ENCODE peak calls at places on chromosomes 5 and 9, in four cellular contexts. K, S, E and Y are unnamed samples.

GRCh38 chr5:145362261-145362660 is 472.9 kb downstream of the PRELID2 start:
- DNase-seq in S (no peak), K (peak), E (peak), Y (peak)

GRCh38 chr5:143065185-143065584 is 295.0 kb downstream of the ARHGAP26 start:
- DNase-seq in K (peak), S (peak), E (no peak), Y (peak)

GRCh38 chr5:39599721-39600431 is 175.1 kb upstream of the DAB2 start:
- DNase-seq in E (no peak), S (no peak), K (peak), Y (peak)

GRCh38 chr9:107213561-107214028 is 69.5 kb upstream of the RAD23B start:
- DNase-seq in K (peak), S (no peak), E (peak), Y (peak)

GRCh38 chr5:157744055-157745011 is 821 bp downstream of the LSM11 start:
- DNase-seq in K (no peak), S (no peak), E (no peak), Y (peak)

GRCh38 chr5:135955525-135955924 is 742 bp upstream of the LECT2 start:
- DNase-seq in S (no peak), K (no peak), E (no peak), Y (no peak)

GRCh38 chr9:130530932-130531331 is 48.4 kb upstream of the FUBP3 start:
- DNase-seq in K (peak), E (no peak), S (no peak), Y (no peak)

GRCh38 chr5:98042521-98042920 is 730.9 kb upstream of the RGMB start:
- DNase-seq in E (no peak), S (no peak), K (no peak), Y (no peak)

GRCh38 chr9:91751922-91752321 is 198.1 kb downstream of the ROR2 start:
- DNase-seq in S (no peak), E (peak), K (peak), Y (peak)

GRCh38 chr5:95727764-95728191 is 3.4 kb upstream of the RHOBTB3 start:
- DNase-seq in K (peak), S (no peak), E (no peak), Y (no peak)

GRCh38 chr5:40799248-40799647 is 1.1 kb upstream of the PRKAA1 start:
- DNase-seq in E (no peak), S (no peak), K (peak), Y (no peak)

GRCh38 chr5:138528208-138528607 is 14.8 kb downstream of the ETF1 start:
- DNase-seq in K (no peak), E (no peak), S (no peak), Y (no peak)

GRCh38 chr5:175654346-175654745 is 3.5 kb upstream of the HRH2 start:
- DNase-seq in K (no peak), E (no peak), S (no peak), Y (no peak)

GRCh38 chr5:15234366-15234765 is 265.6 kb upstream of the FBXL7 start:
- DNase-seq in E (no peak), S (no peak), K (no peak), Y (peak)

GRCh38 chr5:91293131-91293530 is 90.0 kb downstream of the ARRDC3 start:
- DNase-seq in E (no peak), S (no peak), K (peak), Y (peak)

GRCh38 chr9:89815061-89815902 is 210.5 kb downstream of the GADD45G start:
- DNase-seq in E (no peak), S (peak), K (no peak), Y (no peak)
- TF ChIP-seq CTCF in E (no peak), S (no peak), K (no peak), Y (no peak)

GRCh38 chr9:30775236-30775635 is 1609.2 kb upstream of the ACO1 start:
- DNase-seq in E (no peak), S (no peak), K (no peak), Y (no peak)

GRCh38 chr9:30773427-30773826 is 1611.0 kb upstream of the ACO1 start:
- DNase-seq in S (no peak), K (no peak), E (no peak), Y (no peak)

GRCh38 chr9:30771278-30771677 is 1613.2 kb upstream of the ACO1 start:
- DNase-seq in K (no peak), E (no peak), S (no peak), Y (no peak)

GRCh38 chr9:30774326-30774725 is 1610.1 kb upstream of the ACO1 start:
- DNase-seq in S (no peak), E (no peak), K (no peak), Y (no peak)
- TF ChIP-seq CTCF in S (no peak), E (no peak), K (no peak), Y (no peak)

DNA sequence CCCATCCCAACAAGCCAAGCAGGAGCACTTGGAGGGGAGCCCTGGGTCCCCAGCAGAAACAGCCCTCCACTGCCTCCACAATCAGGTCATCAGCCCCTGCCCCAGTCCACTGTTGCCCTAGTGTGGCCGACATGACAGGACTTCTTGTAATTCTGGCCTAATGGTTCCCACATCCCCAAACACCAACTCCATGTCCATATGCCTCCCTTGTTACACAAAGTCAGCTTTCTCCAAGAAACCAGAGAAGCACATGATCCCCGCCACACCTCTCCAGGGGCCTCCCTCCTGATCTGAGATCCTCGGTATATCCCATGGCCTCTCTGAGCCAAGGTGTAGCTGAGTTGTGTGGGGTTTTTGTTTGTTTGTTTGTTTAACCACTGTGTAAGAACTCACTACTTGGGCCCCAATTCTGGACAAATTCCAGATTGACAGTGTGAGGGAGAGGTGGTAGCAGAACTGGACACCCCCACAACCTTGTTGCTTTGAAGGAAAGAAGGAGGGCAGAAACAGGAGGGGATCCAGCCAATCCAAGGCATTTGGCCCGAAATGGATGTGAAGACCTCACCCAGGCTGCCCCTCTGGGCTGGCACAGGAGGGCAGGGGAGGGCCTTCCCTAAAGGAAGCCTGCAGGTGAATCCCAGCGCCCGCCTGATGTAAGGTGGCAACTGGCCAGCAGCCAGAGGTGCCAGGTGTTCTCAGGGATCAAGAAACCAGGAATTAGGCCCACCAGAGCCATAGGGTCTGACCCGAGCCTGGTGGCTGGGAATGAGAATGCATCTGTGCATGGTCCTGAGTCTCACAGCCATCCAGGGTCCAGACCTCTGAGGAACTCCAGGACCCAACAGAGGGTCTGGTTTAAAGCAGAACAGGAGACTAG is 13.5 kb downstream of the IRF1 start:
- DNase-seq in K (no peak), S (no peak), E (no peak), Y (no peak)
- TF ChIP-seq CTCF in K (no peak), S (no peak), E (no peak), Y (no peak)

DNA sequence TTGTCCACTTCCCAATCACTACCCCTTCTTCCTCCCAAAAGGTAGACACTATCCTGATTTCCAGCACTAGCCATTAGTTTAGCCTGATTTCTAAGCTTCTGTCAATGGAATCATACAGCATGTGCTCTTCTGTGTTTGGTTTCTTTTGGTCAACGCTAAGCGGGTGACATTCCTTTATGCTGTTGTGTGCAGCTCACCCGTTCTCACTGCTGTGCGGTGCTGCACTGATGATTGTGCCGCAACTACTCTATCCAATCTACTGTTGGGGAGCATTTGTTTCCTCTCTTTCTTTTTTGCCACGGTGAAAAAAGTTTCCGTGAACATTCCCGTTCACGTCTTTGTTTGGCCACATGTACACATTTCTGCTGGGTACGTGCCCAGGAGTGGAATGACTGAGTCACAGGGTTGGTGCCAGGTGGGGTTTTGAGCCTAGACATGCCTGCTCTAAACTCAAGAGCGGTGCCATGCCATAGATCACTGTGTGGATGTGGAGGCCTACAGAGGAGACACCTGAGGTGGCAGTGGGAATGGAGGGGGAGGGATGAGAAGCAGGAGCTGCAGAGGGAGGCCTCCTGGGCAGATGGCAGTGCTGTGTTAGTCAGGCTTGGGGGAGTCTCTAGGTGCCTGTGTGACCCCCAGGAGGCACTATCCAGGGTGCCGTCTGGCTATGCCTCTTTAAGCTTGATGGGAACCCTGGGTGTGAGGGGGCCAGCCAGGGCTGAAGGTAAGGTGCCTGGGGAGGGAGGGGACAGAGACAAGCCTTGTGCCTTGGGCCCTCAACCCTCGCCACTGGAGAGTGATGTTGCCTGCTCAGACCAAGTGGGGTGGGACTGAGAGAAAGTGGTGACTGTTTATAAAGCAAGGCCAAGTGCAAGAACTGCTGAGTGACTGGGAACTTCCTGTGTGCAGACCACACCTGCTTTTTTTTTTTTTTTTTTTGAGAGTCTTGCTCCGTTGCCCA is 11.4 kb upstream of the ANKRD33B start:
- DNase-seq in E (no peak), K (no peak), S (no peak), Y (peak)
- TF ChIP-seq CTCF in E (no peak), K (no peak), S (no peak), Y (no peak)